ENCODE peak calls at places on chromosomes 11 and 22, in ten cellular contexts. R, N, U, L, D, M, Z, S, J and H are unnamed samples.

GRCh38 chr11:128884703-128885338 is 6.3 kb upstream of the KCNJ5 start:
- DNase-seq in D (no peak), M (peak), S (peak), L (no peak), N (no peak), J (peak), Z (peak), U (peak), R (peak), H (peak)

GRCh38 chr11:89235121-89235520 is 57.4 kb downstream of the TYR start:
- DNase-seq in S (no peak), J (no peak), Z (no peak), R (no peak), N (no peak), U (no peak), L (no peak), M (no peak), D (no peak), H (no peak)

GRCh38 chr22:27435839-27436581 is 365.5 kb downstream of the MN1 start:
- DNase-seq in U (peak), M (peak), D (no peak), L (no peak), R (no peak), Z (peak), J (peak), S (peak), N (no peak), H (no peak)

GRCh38 chr11:64202992-64203391 is 3.5 kb upstream of the FERMT3 start:
- DNase-seq in M (no peak), J (peak), S (no peak), D (no peak), Z (no peak), L (no peak), R (no peak), U (no peak), N (no peak), H (no peak)

GRCh38 chr11:33402066-33402465 is 144.9 kb downstream of the HIPK3 start:
- DNase-seq in Z (no peak), L (no peak), M (no peak), J (no peak), S (no peak), N (no peak), D (no peak), U (no peak), R (no peak), H (no peak)

GRCh38 chr22:41528938-41529561 is 15.2 kb downstream of the POLR3H start:
- DNase-seq in R (no peak), Z (no peak), S (no peak), U (no peak), M (no peak), N (no peak), J (no peak), L (no peak), D (no peak), H (no peak)

GRCh38 chr22:29385748-29386147 is 2.6 kb downstream of the AP1B1 start:
- DNase-seq in S (no peak), R (no peak), U (no peak), L (no peak), J (no peak), Z (no peak), M (no peak), N (no peak), D (no peak), H (no peak)

GRCh38 chr11:90930252-90930651 is 707.4 kb upstream of the CHORDC1 start:
- DNase-seq in M (no peak), S (no peak), J (no peak), D (no peak), R (no peak), L (no peak), U (no peak), Z (no peak), N (no peak), H (no peak)

GRCh38 chr11:134248910-134249480 is 4.2 kb downstream of the THYN1 start:
- DNase-seq in U (no peak), M (no peak), L (no peak), R (no peak), J (no peak), D (no peak), Z (no peak), S (no peak), N (no peak), H (no peak)

GRCh38 chr22:24744638-24745037 is 29.9 kb downstream of the PIWIL3 start:
- DNase-seq in N (no peak), U (no peak), L (no peak), S (no peak), R (no peak), Z (no peak), J (no peak), M (no peak), D (no peak), H (no peak)

GRCh38 chr11:29934115-29934638 is 82.7 kb downstream of the KCNA4 start:
- DNase-seq in S (no peak), N (no peak), Z (no peak), R (no peak), J (no peak), U (no peak), L (no peak), M (no peak), D (no peak), H (no peak)
- TF ChIP-seq CTCF in S (no peak), N (no peak), Z (no peak), R (no peak), J (no peak), U (no peak), L (no peak), M (no peak), D (no peak), H (no peak)

DNA sequence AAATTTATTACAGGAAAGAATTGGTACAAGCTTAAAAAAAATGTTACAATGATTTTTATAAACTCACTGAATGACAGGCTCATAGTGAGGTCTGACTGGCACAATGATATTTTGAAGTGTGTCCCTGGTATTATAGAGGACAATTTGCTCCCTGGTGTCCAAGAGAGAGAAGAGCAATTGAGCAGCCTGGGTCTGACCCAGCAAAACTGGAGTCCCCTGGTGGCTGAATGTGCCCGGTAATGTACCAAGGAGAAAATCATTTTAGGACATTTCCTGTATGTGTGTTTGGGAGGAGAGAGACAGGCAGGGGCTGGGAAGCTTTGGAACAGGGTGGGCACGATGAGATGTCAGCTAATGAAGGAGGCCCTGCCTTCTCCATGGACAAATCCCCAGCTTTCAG is 125.3 kb downstream of the APOL5 start:
- DNase-seq in U (peak), M (no peak), N (no peak), R (peak), D (no peak), L (no peak), Z (peak), J (peak), S (peak), H (peak)
- TF ChIP-seq CTCF in U (peak), M (no peak), N (peak), R (peak), D (peak), L (peak), Z (peak), J (peak), S (peak), H (peak)

GRCh38 chr22:39384750-39385480 is 14.7 kb upstream of the TAB1 start:
- DNase-seq in R (no peak), J (peak), L (no peak), N (no peak), U (peak), S (peak), M (no peak), Z (peak), D (no peak), H (no peak)
- TF ChIP-seq CTCF in R (no peak), J (peak), L (peak), N (no peak), U (peak), S (peak), M (no peak), Z (peak), D (no peak), H (peak)

GRCh38 chr11:74084796-74085541 is 76.1 kb upstream of the UCP3 start:
- DNase-seq in D (no peak), U (no peak), J (no peak), Z (no peak), L (no peak), S (no peak), N (no peak), M (no peak), R (no peak), H (no peak)

GRCh38 chr11:74086242-74086884 is 77.5 kb upstream of the UCP3 start:
- DNase-seq in M (no peak), D (no peak), S (no peak), L (no peak), R (no peak), Z (no peak), U (no peak), J (no peak), N (no peak), H (no peak)

GRCh38 chr11:74085542-74085892 is 76.6 kb upstream of the UCP3 start:
- DNase-seq in N (no peak), J (no peak), M (no peak), S (no peak), U (no peak), D (no peak), L (no peak), Z (no peak), R (peak), H (peak)

GRCh38 chr11:74081428-74081827 is 72.5 kb upstream of the UCP3 start:
- DNase-seq in L (no peak), N (no peak), Z (no peak), M (no peak), J (no peak), U (no peak), D (no peak), S (no peak), R (no peak), H (no peak)
- TF ChIP-seq CTCF in L (no peak), N (no peak), Z (no peak), M (no peak), J (no peak), U (no peak), D (no peak), S (no peak), R (no peak), H (no peak)

GRCh38 chr11:25970726-25971508 is 361.0 kb upstream of the ANO3 start:
- DNase-seq in D (no peak), U (no peak), M (no peak), R (no peak), S (no peak), J (no peak), L (no peak), Z (no peak), N (no peak), H (no peak)
- TF ChIP-seq CTCF in D (no peak), U (peak), M (no peak), R (peak), S (peak), J (peak), L (peak), Z (peak), N (no peak), H (peak)

DNA sequence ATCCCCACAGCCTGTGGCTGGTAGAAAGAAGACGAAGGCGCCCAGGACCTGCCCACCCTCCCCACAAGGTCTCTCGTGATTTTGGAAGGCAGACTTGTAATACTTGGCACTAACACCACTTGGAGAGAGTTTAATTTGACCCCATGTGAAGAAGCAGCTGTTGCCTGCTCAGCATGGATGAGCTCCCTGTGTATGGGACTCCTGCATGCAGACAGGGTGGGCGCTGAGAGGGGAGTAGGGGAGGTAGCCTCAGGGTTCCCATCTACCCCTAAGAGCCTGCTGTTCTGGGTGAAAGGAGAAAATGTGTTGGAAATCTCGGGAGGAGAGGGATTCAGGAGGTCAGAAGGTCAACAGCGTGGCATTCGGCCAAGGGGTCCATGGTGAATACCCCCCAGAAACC is 625.9 kb downstream of the TBC1D22A start:
- DNase-seq in L (no peak), U (no peak), R (no peak), J (no peak), N (no peak), D (no peak), M (no peak), S (no peak), Z (no peak), H (no peak)
- TF ChIP-seq CTCF in L (no peak), U (no peak), R (no peak), J (no peak), N (no peak), D (no peak), M (no peak), S (no peak), Z (no peak), H (no peak)

GRCh38 chr11:22668005-22668796 is 1.8 kb downstream of the GAS2 start:
- DNase-seq in M (no peak), Z (no peak), U (no peak), D (no peak), S (no peak), N (no peak), J (no peak), L (no peak), R (no peak), H (no peak)

GRCh38 chr11:22666700-22667439 is 459 bp downstream of the GAS2 start:
- DNase-seq in D (no peak), L (peak), N (peak), U (peak), S (peak), Z (peak), M (peak), R (peak), J (peak), H (peak)

GRCh38 chr11:22669368-22669767 is 3.0 kb downstream of the GAS2 start:
- DNase-seq in R (no peak), U (no peak), L (no peak), Z (no peak), M (no peak), N (no peak), D (no peak), S (no peak), J (no peak), H (no peak)

GRCh38 chr11:22671751-22672150 is 5.3 kb downstream of the GAS2 start:
- DNase-seq in Z (no peak), M (no peak), L (no peak), S (no peak), U (no peak), R (no peak), J (no peak), D (no peak), N (no peak), H (no peak)

DNA sequence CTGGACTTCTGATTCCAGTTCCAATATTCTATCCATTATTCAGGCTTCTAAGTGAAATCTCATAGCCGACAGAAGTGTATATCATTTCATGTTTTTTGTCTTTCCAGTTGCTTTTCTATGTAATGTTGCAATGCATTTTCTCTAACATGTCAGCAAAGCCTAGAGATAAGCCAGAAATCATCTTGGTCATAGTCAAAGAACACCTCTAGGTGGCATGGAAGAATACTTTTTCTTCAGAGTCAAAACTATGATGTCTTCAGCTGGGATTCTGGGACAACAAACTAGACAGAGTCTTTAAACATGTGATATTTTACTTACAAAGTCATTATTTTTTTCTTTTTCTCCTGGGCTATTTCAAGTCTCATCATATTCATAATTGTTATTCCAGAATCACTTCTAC is 4.4 kb downstream of the GAS2 start:
- DNase-seq in S (no peak), Z (peak), D (no peak), N (no peak), R (no peak), J (no peak), U (no peak), M (no peak), L (no peak), H (no peak)
- TF ChIP-seq CTCF in S (peak), Z (peak), D (no peak), N (no peak), R (no peak), J (peak), U (no peak), M (no peak), L (peak), H (peak)